ENCODE peak calls at places on chromosomes 7 and 10, in four cellular contexts. One of them, this sample, is unnamed.
A peak's percentile ranks its signal among the peaks of the same experiment; 100 is the strongest.

GRCh38 chr7:114243646-114244045 is 171.0 kb upstream of the FOXP2 start:
- DNase-seq in WTC11: no peak
- DNase-seq in SK-N-SH: no peak
- DNase-seq in K562: no peak
- DNase-seq in this sample: no peak

GRCh38 chr10:132707776-132708171 is 78.2 kb downstream of the NKX6-2 start:
- DNase-seq in WTC11: no peak
- DNase-seq in SK-N-SH: no peak
- DNase-seq in K562: no peak
- DNase-seq in this sample: no peak

GRCh38 chr10:124008187-124008970 is 85.0 kb downstream of the CHST15 start:
- DNase-seq in WTC11: no peak
- DNase-seq in SK-N-SH: no peak
- DNase-seq in K562: no peak
- DNase-seq in this sample: no peak

GRCh38 chr10:64555609-64556008 is 1034.4 kb downstream of the REEP3 start:
- DNase-seq in WTC11: no peak
- DNase-seq in SK-N-SH: no peak
- DNase-seq in K562: no peak
- DNase-seq in this sample: no peak

GRCh38 chr10:34814228-34815173 is 595 bp downstream of the PARD3 start:
- DNase-seq in WTC11: peak; percentile 63
- DNase-seq in SK-N-SH: peak; percentile 91
- DNase-seq in K562: peak; percentile 35
- DNase-seq in this sample: no peak

GRCh38 chr7:82897500-82897899 is 265.2 kb downstream of the PCLO start:
- DNase-seq in WTC11: no peak
- DNase-seq in SK-N-SH: no peak
- DNase-seq in K562: no peak
- DNase-seq in this sample: no peak

GRCh38 chr10:110547139-110547761 is 20.2 kb upstream of the SMC3 start:
- DNase-seq in WTC11: no peak
- DNase-seq in SK-N-SH: peak; percentile 65
- DNase-seq in K562: peak; percentile 55
- DNase-seq in this sample: no peak

GRCh38 chr7:90693939-90694338 is 97.8 kb downstream of the CDK14 start:
- DNase-seq in WTC11: no peak
- DNase-seq in SK-N-SH: no peak
- DNase-seq in K562: no peak
- DNase-seq in this sample: no peak

GRCh38 chr10:17248964-17249363 is 20.9 kb downstream of the VIM start:
- DNase-seq in WTC11: no peak
- DNase-seq in SK-N-SH: no peak
- DNase-seq in K562: no peak
- DNase-seq in this sample: no peak

GRCh38 chr10:47329905-47330304 is 7.7 kb downstream of the GDF2 start:
- DNase-seq in WTC11: no peak
- DNase-seq in SK-N-SH: no peak
- DNase-seq in K562: no peak
- DNase-seq in this sample: no peak

GRCh38 chr7:129635300-129636029 is 23.9 kb downstream of the NRF1 start:
- DNase-seq in WTC11: peak; percentile 63
- DNase-seq in SK-N-SH: peak; percentile 78
- DNase-seq in K562: peak; percentile 83
- DNase-seq in this sample: peak; percentile 47

GRCh38 chr7:129640400-129640799 is 28.9 kb downstream of the NRF1 start:
- DNase-seq in WTC11: no peak
- DNase-seq in SK-N-SH: no peak
- DNase-seq in K562: no peak
- DNase-seq in this sample: no peak

GRCh38 chr7:129634361-129635034 is 23.0 kb downstream of the NRF1 start:
- DNase-seq in WTC11: no peak
- DNase-seq in SK-N-SH: no peak
- DNase-seq in K562: no peak
- DNase-seq in this sample: no peak

GRCh38 chr7:129636641-129637040 is 25.1 kb downstream of the NRF1 start:
- DNase-seq in WTC11: no peak
- DNase-seq in SK-N-SH: no peak
- DNase-seq in K562: no peak
- DNase-seq in this sample: no peak
- TF ChIP-seq USF1 in WTC11: no peak
- TF ChIP-seq USF1 in SK-N-SH: no peak
- TF ChIP-seq USF1 in K562: no peak
- TF ChIP-seq USF1 in this sample: no peak

GRCh38 chr7:122329145-122329802 is 24.7 kb upstream of the FEZF1 start:
- DNase-seq in WTC11: peak; percentile 58
- DNase-seq in SK-N-SH: no peak
- DNase-seq in K562: no peak
- DNase-seq in this sample: no peak

DNA sequence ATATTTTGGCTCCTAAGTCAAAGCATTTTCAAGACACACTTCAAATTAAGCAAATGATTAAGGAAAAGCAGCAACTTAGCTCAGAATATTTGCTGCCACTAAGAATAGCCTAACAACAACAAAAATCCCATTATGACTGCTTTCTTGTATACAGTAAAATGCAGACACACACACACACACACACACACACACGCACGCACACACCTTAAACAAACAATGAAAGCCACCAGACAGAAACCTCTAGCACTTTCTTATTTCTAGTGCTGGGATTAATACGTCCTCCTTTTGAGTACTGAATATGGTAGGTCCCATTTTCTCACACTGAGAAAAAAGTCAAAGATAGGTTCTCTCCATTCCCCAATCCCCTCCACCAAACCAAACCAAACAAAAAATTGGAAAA is 23.4 kb upstream of the FEZF1 start:
- DNase-seq in WTC11: no peak
- DNase-seq in SK-N-SH: no peak
- DNase-seq in K562: no peak
- DNase-seq in this sample: no peak
- TF ChIP-seq USF1 in WTC11: no peak
- TF ChIP-seq USF1 in SK-N-SH: no peak
- TF ChIP-seq USF1 in K562: no peak
- TF ChIP-seq USF1 in this sample: no peak

GRCh38 chr7:11328309-11328708 is 354.6 kb downstream of the PHF14 start:
- DNase-seq in WTC11: no peak
- DNase-seq in SK-N-SH: no peak
- DNase-seq in K562: no peak
- DNase-seq in this sample: no peak
- TF ChIP-seq USF1 in WTC11: no peak
- TF ChIP-seq USF1 in SK-N-SH: no peak
- TF ChIP-seq USF1 in K562: no peak
- TF ChIP-seq USF1 in this sample: no peak

GRCh38 chr7:140506788-140507464 is 27.6 kb upstream of the MKRN1 start:
- DNase-seq in WTC11: no peak
- DNase-seq in SK-N-SH: no peak
- DNase-seq in K562: peak; percentile 68
- DNase-seq in this sample: no peak
- TF ChIP-seq USF1 in WTC11: no peak
- TF ChIP-seq USF1 in SK-N-SH: no peak
- TF ChIP-seq USF1 in K562: no peak
- TF ChIP-seq USF1 in this sample: no peak

GRCh38 chr7:6651866-6652445 is 14.8 kb downstream of the ZNF316 start:
- DNase-seq in WTC11: peak; percentile 9
- DNase-seq in SK-N-SH: peak; percentile 48
- DNase-seq in K562: no peak
- DNase-seq in this sample: no peak

GRCh38 chr7:6650086-6650485 is 13.0 kb downstream of the ZNF316 start:
- DNase-seq in WTC11: no peak
- DNase-seq in SK-N-SH: peak; percentile 32
- DNase-seq in K562: no peak
- DNase-seq in this sample: no peak

GRCh38 chr7:6649241-6649961 is 12.3 kb downstream of the ZNF316 start:
- DNase-seq in WTC11: no peak
- DNase-seq in SK-N-SH: peak; percentile 36
- DNase-seq in K562: no peak
- DNase-seq in this sample: no peak

GRCh38 chr7:6648815-6649104 is 11.6 kb downstream of the ZNF316 start:
- DNase-seq in WTC11: no peak
- DNase-seq in SK-N-SH: peak; percentile 29
- DNase-seq in K562: no peak
- DNase-seq in this sample: no peak

GRCh38 chr7:6650521-6651011 is 13.4 kb downstream of the ZNF316 start:
- DNase-seq in WTC11: no peak
- DNase-seq in SK-N-SH: peak; percentile 36
- DNase-seq in K562: no peak
- DNase-seq in this sample: no peak
- TF ChIP-seq USF1 in WTC11: no peak
- TF ChIP-seq USF1 in SK-N-SH: no peak
- TF ChIP-seq USF1 in K562: no peak
- TF ChIP-seq USF1 in this sample: no peak

GRCh38 chr10:29648983-29649268 is 14.2 kb upstream of the SVIL start:
- DNase-seq in WTC11: no peak
- DNase-seq in SK-N-SH: no peak
- DNase-seq in K562: no peak
- DNase-seq in this sample: no peak

GRCh38 chr10:29646960-29647431 is 12.2 kb upstream of the SVIL start:
- DNase-seq in WTC11: no peak
- DNase-seq in SK-N-SH: no peak
- DNase-seq in K562: no peak
- DNase-seq in this sample: no peak

GRCh38 chr10:29647483-29647882 is 12.7 kb upstream of the SVIL start:
- DNase-seq in WTC11: no peak
- DNase-seq in SK-N-SH: no peak
- DNase-seq in K562: no peak
- DNase-seq in this sample: no peak

GRCh38 chr10:29649561-29650551 is 15.1 kb upstream of the SVIL start:
- DNase-seq in WTC11: no peak
- DNase-seq in SK-N-SH: no peak
- DNase-seq in K562: no peak
- DNase-seq in this sample: no peak

GRCh38 chr10:29648114-29648982 is 13.6 kb upstream of the SVIL start:
- DNase-seq in WTC11: no peak
- DNase-seq in SK-N-SH: no peak
- DNase-seq in K562: no peak
- DNase-seq in this sample: no peak
- TF ChIP-seq USF1 in WTC11: no peak
- TF ChIP-seq USF1 in SK-N-SH: no peak
- TF ChIP-seq USF1 in K562: no peak
- TF ChIP-seq USF1 in this sample: no peak

GRCh38 chr10:88312855-88313254 is 270.3 kb downstream of the RNLS start:
- DNase-seq in WTC11: no peak
- DNase-seq in SK-N-SH: no peak
- DNase-seq in K562: no peak
- DNase-seq in this sample: no peak

GRCh38 chr10:88313897-88314296 is 269.2 kb downstream of the RNLS start:
- DNase-seq in WTC11: no peak
- DNase-seq in SK-N-SH: no peak
- DNase-seq in K562: no peak
- DNase-seq in this sample: no peak

GRCh38 chr10:88315746-88316145 is 267.4 kb downstream of the RNLS start:
- DNase-seq in WTC11: no peak
- DNase-seq in SK-N-SH: no peak
- DNase-seq in K562: no peak
- DNase-seq in this sample: no peak

GRCh38 chr10:88316292-88316861 is 266.7 kb downstream of the RNLS start:
- DNase-seq in WTC11: no peak
- DNase-seq in SK-N-SH: no peak
- DNase-seq in K562: no peak
- DNase-seq in this sample: no peak

GRCh38 chr10:88314362-88314761 is 268.8 kb downstream of the RNLS start:
- DNase-seq in WTC11: no peak
- DNase-seq in SK-N-SH: no peak
- DNase-seq in K562: no peak
- DNase-seq in this sample: no peak
- TF ChIP-seq USF1 in WTC11: no peak
- TF ChIP-seq USF1 in SK-N-SH: no peak
- TF ChIP-seq USF1 in K562: no peak
- TF ChIP-seq USF1 in this sample: no peak

DNA sequence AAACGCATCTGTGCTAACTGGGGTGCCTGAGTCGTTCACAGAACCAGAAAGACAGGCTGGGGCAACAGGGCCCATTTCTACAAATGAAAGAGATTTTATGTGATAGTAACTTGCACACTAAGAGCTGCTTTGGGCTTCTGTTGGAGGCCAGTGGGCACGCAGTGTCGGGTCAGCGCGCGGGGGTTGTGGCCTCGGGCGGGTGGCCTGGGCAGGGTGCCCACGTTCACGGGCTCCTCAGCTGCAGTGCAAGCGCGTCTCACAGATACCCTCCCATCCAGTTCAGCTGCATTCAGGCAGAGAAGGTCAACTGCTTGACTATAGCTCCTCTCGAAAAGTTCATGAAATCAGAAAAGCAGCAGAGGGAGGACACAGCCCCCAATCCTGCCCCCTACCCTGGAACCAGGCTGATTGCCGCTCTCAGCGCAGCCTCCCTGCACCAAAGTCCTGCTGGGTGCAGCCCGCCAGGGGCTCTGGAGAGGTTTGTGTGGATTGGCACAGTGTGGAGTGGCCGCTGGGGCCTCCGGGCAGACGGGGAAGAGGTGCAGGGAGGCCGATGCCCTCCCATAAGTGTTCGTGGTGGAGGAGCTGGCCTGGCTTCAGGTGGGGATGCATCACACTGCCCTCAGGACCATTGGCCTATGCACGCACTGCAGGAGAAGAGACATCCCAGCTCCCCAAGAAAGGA is 582.8 kb downstream of the TCERG1L start:
- DNase-seq in WTC11: no peak
- DNase-seq in SK-N-SH: no peak
- DNase-seq in K562: no peak
- DNase-seq in this sample: no peak
- TF ChIP-seq USF1 in WTC11: no peak
- TF ChIP-seq USF1 in SK-N-SH: no peak
- TF ChIP-seq USF1 in K562: no peak
- TF ChIP-seq USF1 in this sample: no peak